ENCODE peak calls at places on chromosomes 7 and 10, in five cellular contexts. One of them, this sample, is unnamed.

GRCh38 chr7:70812511-70812910 is 319.4 kb upstream of the GALNT17 start:
- DNase-seq in KG1: no peak
- DNase-seq in T-helper 17 cell: no peak
- DNase-seq in tibial artery: no peak
- DNase-seq in neuronal stem cell: no peak
- DNase-seq in this sample: no peak

GRCh38 chr7:30396379-30396778 is 82.2 kb downstream of the NOD1 start:
- DNase-seq in KG1: no peak
- DNase-seq in T-helper 17 cell: no peak
- DNase-seq in tibial artery: no peak
- DNase-seq in neuronal stem cell: no peak
- DNase-seq in this sample: no peak

GRCh38 chr7:101857358-101857794 is 40.0 kb downstream of the CUX1 start:
- DNase-seq in KG1: no peak
- DNase-seq in T-helper 17 cell: no peak
- DNase-seq in tibial artery: no peak
- DNase-seq in neuronal stem cell: no peak
- DNase-seq in this sample: no peak

GRCh38 chr10:3720228-3721019 is 64.6 kb downstream of the KLF6 start:
- DNase-seq in KG1: peak; percentile 32
- DNase-seq in T-helper 17 cell: no peak
- DNase-seq in tibial artery: peak; percentile 72
- DNase-seq in neuronal stem cell: no peak
- DNase-seq in this sample: no peak

GRCh38 chr7:57642730-57643129 is 192.8 kb downstream of the ZNF716 start:
- DNase-seq in KG1: no peak
- DNase-seq in T-helper 17 cell: no peak
- DNase-seq in tibial artery: no peak
- DNase-seq in neuronal stem cell: no peak
- DNase-seq in this sample: no peak

GRCh38 chr7:151684408-151685175 is 164.9 kb upstream of the RHEB start:
- DNase-seq in KG1: no peak
- DNase-seq in T-helper 17 cell: no peak
- DNase-seq in tibial artery: no peak
- DNase-seq in neuronal stem cell: no peak
- DNase-seq in this sample: no peak

GRCh38 chr10:14671383-14671782 is 103.3 kb downstream of the FAM107B start:
- DNase-seq in KG1: no peak
- DNase-seq in T-helper 17 cell: no peak
- DNase-seq in tibial artery: no peak
- DNase-seq in neuronal stem cell: no peak
- DNase-seq in this sample: no peak

GRCh38 chr10:92074126-92074887 is 150.7 kb downstream of the BTAF1 start:
- DNase-seq in KG1: no peak
- DNase-seq in T-helper 17 cell: no peak
- DNase-seq in tibial artery: no peak
- DNase-seq in neuronal stem cell: no peak
- DNase-seq in this sample: no peak

GRCh38 chr10:85545874-85546273 is 820.7 kb downstream of the GRID1 start:
- DNase-seq in KG1: no peak
- DNase-seq in T-helper 17 cell: no peak
- DNase-seq in tibial artery: no peak
- DNase-seq in neuronal stem cell: no peak
- DNase-seq in this sample: no peak

GRCh38 chr7:158065340-158065739 is 522.3 kb downstream of the PTPRN2 start:
- DNase-seq in KG1: no peak
- DNase-seq in T-helper 17 cell: no peak
- DNase-seq in tibial artery: no peak
- DNase-seq in neuronal stem cell: no peak
- DNase-seq in this sample: no peak

GRCh38 chr7:27641576-27642230 is 21.0 kb downstream of the HIBADH start:
- DNase-seq in KG1: no peak
- DNase-seq in T-helper 17 cell: no peak
- DNase-seq in tibial artery: no peak
- DNase-seq in neuronal stem cell: no peak
- DNase-seq in this sample: no peak

GRCh38 chr7:1862560-1862959 is 192.5 kb downstream of the ELFN1 start:
- DNase-seq in KG1: no peak
- DNase-seq in T-helper 17 cell: no peak
- DNase-seq in tibial artery: no peak
- DNase-seq in neuronal stem cell: no peak
- DNase-seq in this sample: no peak

GRCh38 chr7:123600876-123601275 is 745 bp upstream of the ASB15 start:
- DNase-seq in KG1: no peak
- DNase-seq in T-helper 17 cell: no peak
- DNase-seq in tibial artery: no peak
- DNase-seq in neuronal stem cell: no peak
- DNase-seq in this sample: no peak

GRCh38 chr10:62335326-62335725 is 38.8 kb upstream of the ZNF365 start:
- DNase-seq in KG1: no peak
- DNase-seq in T-helper 17 cell: no peak
- DNase-seq in tibial artery: no peak
- DNase-seq in neuronal stem cell: no peak
- DNase-seq in this sample: no peak

GRCh38 chr10:62199584-62199983 is 69.1 kb downstream of the RTKN2 start:
- DNase-seq in KG1: no peak
- DNase-seq in T-helper 17 cell: no peak
- DNase-seq in tibial artery: no peak
- DNase-seq in neuronal stem cell: no peak
- DNase-seq in this sample: no peak

GRCh38 chr7:45157653-45158401 is at the start of gene RAMP3:
- DNase-seq in KG1: no peak
- DNase-seq in T-helper 17 cell: no peak
- DNase-seq in tibial artery: no peak
- DNase-seq in neuronal stem cell: no peak
- DNase-seq in this sample: peak; percentile 52

GRCh38 chr7:28036748-28037147 is 143.8 kb downstream of the JAZF1 start:
- DNase-seq in KG1: no peak
- DNase-seq in T-helper 17 cell: no peak
- DNase-seq in tibial artery: no peak
- DNase-seq in neuronal stem cell: no peak
- DNase-seq in this sample: no peak

GRCh38 chr10:89591111-89591795 is 53.8 kb downstream of the PANK1 start:
- DNase-seq in KG1: no peak
- DNase-seq in T-helper 17 cell: no peak
- DNase-seq in tibial artery: no peak
- DNase-seq in neuronal stem cell: no peak
- DNase-seq in this sample: no peak

GRCh38 chr7:20199015-20199737 is 18.0 kb downstream of the MACC1 start:
- DNase-seq in KG1: peak; percentile 86
- DNase-seq in T-helper 17 cell: no peak
- DNase-seq in tibial artery: peak; percentile 54
- DNase-seq in neuronal stem cell: no peak
- DNase-seq in this sample: no peak

GRCh38 chr7:55964802-55965470 is 551 bp downstream of the NIPSNAP2 start:
- DNase-seq in KG1: peak; percentile 39
- DNase-seq in T-helper 17 cell: peak; percentile 45
- DNase-seq in tibial artery: peak; percentile 51
- DNase-seq in neuronal stem cell: peak; percentile 42
- DNase-seq in this sample: peak; percentile 74

GRCh38 chr10:6770846-6771245 is 190.8 kb upstream of the PRKCQ start:
- DNase-seq in KG1: no peak
- DNase-seq in T-helper 17 cell: no peak
- DNase-seq in tibial artery: no peak
- DNase-seq in neuronal stem cell: no peak
- DNase-seq in this sample: no peak

GRCh38 chr7:19587291-19587690 is 121.5 kb downstream of the POLR1F start:
- DNase-seq in KG1: no peak
- DNase-seq in T-helper 17 cell: no peak
- DNase-seq in tibial artery: no peak
- DNase-seq in neuronal stem cell: no peak
- DNase-seq in this sample: no peak

GRCh38 chr10:22606164-22606614 is 108.2 kb downstream of the PIP4K2A start:
- DNase-seq in KG1: peak; percentile 36
- DNase-seq in T-helper 17 cell: no peak
- DNase-seq in tibial artery: peak; percentile 56
- DNase-seq in neuronal stem cell: no peak
- DNase-seq in this sample: no peak

GRCh38 chr7:129779602-129780256 is 168.2 kb downstream of the NRF1 start:
- DNase-seq in KG1: no peak
- DNase-seq in T-helper 17 cell: peak; percentile 31
- DNase-seq in tibial artery: no peak
- DNase-seq in neuronal stem cell: peak; percentile 67
- DNase-seq in this sample: peak; percentile 64

GRCh38 chr7:31058122-31058521 is 6.0 kb downstream of the ADCYAP1R1 start:
- DNase-seq in KG1: no peak
- DNase-seq in T-helper 17 cell: no peak
- DNase-seq in tibial artery: no peak
- DNase-seq in neuronal stem cell: no peak
- DNase-seq in this sample: no peak

GRCh38 chr7:110001254-110001938 is 1089.5 kb upstream of the LRRN3 start:
- DNase-seq in KG1: no peak
- DNase-seq in T-helper 17 cell: no peak
- DNase-seq in tibial artery: no peak
- DNase-seq in neuronal stem cell: no peak
- DNase-seq in this sample: no peak

GRCh38 chr7:140179339-140179738 is 2.6 kb upstream of the KDM7A start:
- DNase-seq in KG1: no peak
- DNase-seq in T-helper 17 cell: no peak
- DNase-seq in tibial artery: no peak
- DNase-seq in neuronal stem cell: no peak
- DNase-seq in this sample: no peak

GRCh38 chr10:110852255-110852896 is 19.4 kb upstream of the PDCD4 start:
- DNase-seq in KG1: no peak
- DNase-seq in T-helper 17 cell: no peak
- DNase-seq in tibial artery: no peak
- DNase-seq in neuronal stem cell: no peak
- DNase-seq in this sample: no peak

GRCh38 chr7:24715661-24716479 is 41.4 kb downstream of the GSDME start:
- DNase-seq in KG1: no peak
- DNase-seq in T-helper 17 cell: no peak
- DNase-seq in tibial artery: no peak
- DNase-seq in neuronal stem cell: no peak
- DNase-seq in this sample: peak; percentile 38

GRCh38 chr10:18582803-18583202 is 68.6 kb downstream of the NSUN6 start:
- DNase-seq in KG1: peak; percentile 35
- DNase-seq in T-helper 17 cell: no peak
- DNase-seq in tibial artery: no peak
- DNase-seq in neuronal stem cell: no peak
- DNase-seq in this sample: no peak

GRCh38 chr10:132470306-132471124 is 67.1 kb upstream of the INPP5A start:
- DNase-seq in KG1: no peak
- DNase-seq in T-helper 17 cell: no peak
- DNase-seq in tibial artery: no peak
- DNase-seq in neuronal stem cell: no peak
- DNase-seq in this sample: peak; percentile 39

GRCh38 chr10:51699145-51699474 is 285 bp downstream of the CSTF2T start:
- DNase-seq in KG1: no peak
- DNase-seq in T-helper 17 cell: peak; percentile 15
- DNase-seq in tibial artery: no peak
- DNase-seq in neuronal stem cell: no peak
- DNase-seq in this sample: no peak

GRCh38 chr7:22192778-22193177 is 164.2 kb downstream of the RAPGEF5 start:
- DNase-seq in KG1: no peak
- DNase-seq in T-helper 17 cell: no peak
- DNase-seq in tibial artery: no peak
- DNase-seq in neuronal stem cell: no peak
- DNase-seq in this sample: no peak

GRCh38 chr10:43041422-43042342 is 35.2 kb upstream of the RET start:
- DNase-seq in KG1: no peak
- DNase-seq in T-helper 17 cell: no peak
- DNase-seq in tibial artery: no peak
- DNase-seq in neuronal stem cell: no peak
- DNase-seq in this sample: no peak

GRCh38 chr7:32161708-32162107 is 91.5 kb upstream of the PDE1C start:
- DNase-seq in KG1: no peak
- DNase-seq in T-helper 17 cell: no peak
- DNase-seq in tibial artery: no peak
- DNase-seq in neuronal stem cell: no peak
- DNase-seq in this sample: no peak

GRCh38 chr10:101467286-101467770 is 113.4 kb downstream of the BTRC start:
- DNase-seq in KG1: peak; percentile 2
- DNase-seq in T-helper 17 cell: no peak
- DNase-seq in tibial artery: peak; percentile 33
- DNase-seq in neuronal stem cell: peak; percentile 72
- DNase-seq in this sample: peak; percentile 72

GRCh38 chr10:84452006-84452405 is 123.6 kb downstream of the CCSER2 start:
- DNase-seq in KG1: no peak
- DNase-seq in T-helper 17 cell: no peak
- DNase-seq in tibial artery: no peak
- DNase-seq in neuronal stem cell: no peak
- DNase-seq in this sample: no peak

GRCh38 chr10:29035721-29036120 is 253.1 kb upstream of the LYZL1 start:
- DNase-seq in KG1: no peak
- DNase-seq in T-helper 17 cell: no peak
- DNase-seq in tibial artery: no peak
- DNase-seq in neuronal stem cell: no peak
- DNase-seq in this sample: no peak

GRCh38 chr7:28528899-28529298 is 116.6 kb downstream of the CREB5 start:
- DNase-seq in KG1: no peak
- DNase-seq in T-helper 17 cell: no peak
- DNase-seq in tibial artery: no peak
- DNase-seq in neuronal stem cell: no peak
- DNase-seq in this sample: no peak

This sample was measured in retina.